ENCODE peak calls at places on chromosomes 1 and 21, in five cellular contexts. One of them, this sample, is unnamed.

GRCh38 chr1:86648255-86648654 is 56.1 kb upstream of the SH3GLB1 start:
- DNase-seq in GM20000: no peak
- DNase-seq in EL: peak
- DNase-seq in fibroblast of the aortic adventitia: peak
- DNase-seq in DND-41: no peak
- DNase-seq in this sample: no peak

GRCh38 chr21:35792569-35792968 is 267.8 kb downstream of the SETD4 start:
- DNase-seq in GM20000: no peak
- DNase-seq in EL: no peak
- DNase-seq in fibroblast of the aortic adventitia: no peak
- DNase-seq in DND-41: no peak
- DNase-seq in this sample: no peak

GRCh38 chr21:27572681-27573080 is 605.8 kb upstream of the ADAMTS5 start:
- DNase-seq in GM20000: no peak
- DNase-seq in EL: peak
- DNase-seq in fibroblast of the aortic adventitia: peak
- DNase-seq in DND-41: no peak
- DNase-seq in this sample: no peak

GRCh38 chr21:27268290-27268689 is 301.4 kb upstream of the ADAMTS5 start:
- DNase-seq in GM20000: no peak
- DNase-seq in EL: peak
- DNase-seq in fibroblast of the aortic adventitia: peak
- DNase-seq in DND-41: no peak
- DNase-seq in this sample: no peak

GRCh38 chr1:8025671-8026144 is 401 bp downstream of the ERRFI1 start:
- DNase-seq in GM20000: no peak
- DNase-seq in EL: no peak
- DNase-seq in fibroblast of the aortic adventitia: no peak
- DNase-seq in DND-41: no peak
- DNase-seq in this sample: no peak

GRCh38 chr1:18666317-18666920 is 35.8 kb downstream of the PAX7 start:
- DNase-seq in GM20000: no peak
- DNase-seq in EL: no peak
- DNase-seq in fibroblast of the aortic adventitia: no peak
- DNase-seq in DND-41: no peak
- DNase-seq in this sample: no peak

GRCh38 chr1:54137532-54138061 is 15.2 kb downstream of the CDCP2 start:
- DNase-seq in GM20000: no peak
- DNase-seq in EL: peak
- DNase-seq in fibroblast of the aortic adventitia: peak
- DNase-seq in DND-41: no peak
- DNase-seq in this sample: no peak

GRCh38 chr1:198919667-198920398 is 281.0 kb downstream of the PTPRC start:
- DNase-seq in GM20000: no peak
- DNase-seq in EL: peak
- DNase-seq in fibroblast of the aortic adventitia: no peak
- DNase-seq in DND-41: no peak
- DNase-seq in this sample: no peak

GRCh38 chr1:59170659-59171058 is 126.2 kb upstream of the FGGY start:
- DNase-seq in GM20000: no peak
- DNase-seq in EL: no peak
- DNase-seq in fibroblast of the aortic adventitia: no peak
- DNase-seq in DND-41: no peak
- DNase-seq in this sample: no peak

GRCh38 chr1:5887436-5888290 is 104.6 kb downstream of the NPHP4 start:
- DNase-seq in GM20000: no peak
- DNase-seq in EL: no peak
- DNase-seq in fibroblast of the aortic adventitia: no peak
- DNase-seq in DND-41: no peak
- DNase-seq in this sample: no peak

GRCh38 chr1:163912491-163912890 is 590.7 kb downstream of the NUF2 start:
- DNase-seq in GM20000: no peak
- DNase-seq in EL: peak
- DNase-seq in fibroblast of the aortic adventitia: peak
- DNase-seq in DND-41: no peak
- DNase-seq in this sample: no peak

GRCh38 chr1:56496861-56497772 is 82.2 kb downstream of the PLPP3 start:
- DNase-seq in GM20000: no peak
- DNase-seq in EL: no peak
- DNase-seq in fibroblast of the aortic adventitia: no peak
- DNase-seq in DND-41: no peak
- DNase-seq in this sample: no peak

GRCh38 chr1:33357099-33357498 is 36.2 kb upstream of the A3GALT2 start:
- DNase-seq in GM20000: no peak
- DNase-seq in EL: no peak
- DNase-seq in fibroblast of the aortic adventitia: no peak
- DNase-seq in DND-41: no peak
- DNase-seq in this sample: no peak

GRCh38 chr1:67213164-67213563 is 46.9 kb downstream of the IL23R start:
- DNase-seq in GM20000: no peak
- DNase-seq in EL: peak
- DNase-seq in fibroblast of the aortic adventitia: peak
- DNase-seq in DND-41: peak
- DNase-seq in this sample: no peak

GRCh38 chr21:29379517-29380054 is 80.9 kb downstream of the BACH1 start:
- DNase-seq in GM20000: no peak
- DNase-seq in EL: no peak
- DNase-seq in fibroblast of the aortic adventitia: no peak
- DNase-seq in DND-41: no peak
- DNase-seq in this sample: no peak

This sample was measured in stimulated activated effector memory CD8-positive, alpha-beta T cell treated with anti-CD3 and anti-CD28 coated beads, Interleukin-12 subunit alpha, Interleukin-12 subunit beta, amount 100 ng/mL, for 72 hours.